ENCODE peak calls at places on chromosomes 2 and 18, in six cellular contexts. D is AG04450; N is activated naive CD4-positive, alpha-beta T cell treated with Interleukin-2 at 50 U/mL for 16 hours; F is GM20000; E is fibroblast of the aortic adventitia; T is NCI-H446. M is an unnamed sample.

GRCh38 chr2:240393831-240394410 is 41.5 kb upstream of the GPC1 start:
- DNase-seq in T (no peak), D (no peak), E (no peak), N (no peak), F (no peak), M (no peak)

GRCh38 chr18:63016270-63016669 is 300.9 kb downstream of the PHLPP1 start:
- DNase-seq in E (peak; percentile 79), D (peak; percentile 15), N (peak; percentile 46), T (peak; percentile 51), F (peak; percentile 78), M (peak; percentile 8)

GRCh38 chr2:9814129-9814868 is 29.0 kb upstream of the TAF1B start:
- DNase-seq in E (no peak), D (no peak), F (no peak), N (no peak), T (no peak), M (no peak)

GRCh38 chr18:74694436-74694835 is 96.8 kb downstream of the ZNF407 start:
- DNase-seq in E (no peak), F (no peak), D (no peak), T (no peak), N (no peak), M (no peak)

GRCh38 chr2:39492095-39492590 is 55.1 kb upstream of the MAP4K3 start:
- DNase-seq in E (peak; percentile 98), T (no peak), N (no peak), F (peak; percentile 77), D (peak; percentile 89), M (no peak)

GRCh38 chr2:47867205-47867604 is 39.1 kb downstream of the FBXO11 start:
- DNase-seq in F (no peak), N (no peak), T (no peak), D (no peak), E (peak; percentile 88), M (peak; percentile 94)

GRCh38 chr2:63189026-63189425 is 138.4 kb downstream of the OTX1 start:
- DNase-seq in F (peak; percentile 25), N (no peak), E (peak; percentile 53), T (no peak), D (peak; percentile 16), M (peak; percentile 3)

GRCh38 chr2:32479224-32479623 is 122.4 kb downstream of the BIRC6 start:
- DNase-seq in N (no peak), F (no peak), T (no peak), E (peak; percentile 29), D (no peak), M (no peak)

GRCh38 chr2:74072542-74072941 is 75.2 kb downstream of the BOLA3 start:
- DNase-seq in T (no peak), E (no peak), F (no peak), D (no peak), N (no peak), M (no peak)

GRCh38 chr2:128032092-128032491 is 4.2 kb upstream of the SAP130 start:
- DNase-seq in N (no peak), D (no peak), E (no peak), F (no peak), T (no peak), M (no peak)

GRCh38 chr2:122739732-122740593 is 984.5 kb downstream of the TSN start:
- DNase-seq in D (no peak), N (no peak), E (no peak), T (no peak), F (peak; percentile 16), M (no peak)

GRCh38 chr18:39772155-39772919 is 2182.7 kb upstream of the PIK3C3 start:
- DNase-seq in T (peak; percentile 40), F (no peak), D (no peak), N (no peak), E (peak; percentile 10), M (no peak)

GRCh38 chr2:84458436-84459027 is 548 bp downstream of the SUCLG1 start:
- DNase-seq in N (peak; percentile 23), E (no peak), D (no peak), T (no peak), F (peak; percentile 38), M (no peak)

GRCh38 chr2:4324531-4324930 is 621.2 kb downstream of the DCDC2C start:
- DNase-seq in E (no peak), F (no peak), T (no peak), D (no peak), N (no peak), M (no peak)

GRCh38 chr2:64003239-64003638 is 16.0 kb downstream of the VPS54 start:
- DNase-seq in F (no peak), T (no peak), N (no peak), E (no peak), D (no peak), M (no peak)

GRCh38 chr2:692767-693166 is 15.6 kb upstream of the TMEM18 start:
- DNase-seq in T (no peak), E (no peak), N (no peak), D (no peak), F (no peak), M (no peak)

GRCh38 chr2:119175517-119175916 is 17.0 kb upstream of the C1QL2 start:
- DNase-seq in E (no peak), N (no peak), T (no peak), F (no peak), D (no peak), M (no peak)

GRCh38 chr2:5482929-5483331 is 209.3 kb upstream of the SOX11 start:
- DNase-seq in F (no peak), T (no peak), D (no peak), N (no peak), E (no peak), M (no peak)

GRCh38 chr2:14535156-14535555 is 97.4 kb upstream of the LRATD1 start:
- DNase-seq in T (no peak), E (no peak), F (no peak), N (no peak), D (no peak), M (no peak)

GRCh38 chr2:97714084-97714949 is 941 bp downstream of the ZAP70 start:
- DNase-seq in D (no peak), T (no peak), E (no peak), F (no peak), N (peak; percentile 33), M (no peak)

GRCh38 chr2:67277450-67277849 is 119.7 kb upstream of the ETAA1 start:
- DNase-seq in T (no peak), D (no peak), F (no peak), E (no peak), N (no peak), M (no peak)

M was measured in pulmonary artery endothelial cell.